ENCODE peak calls at places on chromosomes 1 and 21, in four cellular contexts. One of them, this sample, is unnamed.
A peak's percentile ranks its signal among the peaks of the same experiment; 100 is the strongest.

GRCh38 chr1:46533179-46533864 is 18.1 kb downstream of the KNCN start:
- DNase-seq in IMR-90: peak; percentile 26
- DNase-seq in GF-D8: no peak
- DNase-seq in stimulated activated CD4-positive, alpha-beta T cell treated with anti-CD3 and anti-CD28 coated beads, Interleukin-15, amount 100 ng/mL, for 1 hour: peak; percentile 20
- DNase-seq in this sample: peak; percentile 55

GRCh38 chr1:10866314-10867091 is 70.1 kb upstream of the CASZ1 start:
- DNase-seq in stimulated activated CD4-positive, alpha-beta T cell treated with anti-CD3 and anti-CD28 coated beads, Interleukin-15, amount 100 ng/mL, for 1 hour: peak; percentile 8
- DNase-seq in IMR-90: peak; percentile 48
- DNase-seq in GF-D8: no peak
- DNase-seq in this sample: no peak

GRCh38 chr1:9473032-9473792 is 66.1 kb upstream of the SLC25A33 start:
- DNase-seq in stimulated activated CD4-positive, alpha-beta T cell treated with anti-CD3 and anti-CD28 coated beads, Interleukin-15, amount 100 ng/mL, for 1 hour: no peak
- DNase-seq in IMR-90: peak; percentile 95
- DNase-seq in GF-D8: no peak
- DNase-seq in this sample: no peak

GRCh38 chr1:19606817-19607706 is 37.0 kb upstream of the NBL1 start:
- DNase-seq in stimulated activated CD4-positive, alpha-beta T cell treated with anti-CD3 and anti-CD28 coated beads, Interleukin-15, amount 100 ng/mL, for 1 hour: no peak
- DNase-seq in GF-D8: no peak
- DNase-seq in IMR-90: peak; percentile 8
- DNase-seq in this sample: no peak

GRCh38 chr21:25176637-25177412 is 430.5 kb downstream of the MRPL39 start:
- DNase-seq in IMR-90: peak; percentile 5
- DNase-seq in stimulated activated CD4-positive, alpha-beta T cell treated with anti-CD3 and anti-CD28 coated beads, Interleukin-15, amount 100 ng/mL, for 1 hour: no peak
- DNase-seq in GF-D8: no peak
- DNase-seq in this sample: no peak

GRCh38 chr1:181043025-181043880 is 9.5 kb downstream of the MR1 start:
- DNase-seq in stimulated activated CD4-positive, alpha-beta T cell treated with anti-CD3 and anti-CD28 coated beads, Interleukin-15, amount 100 ng/mL, for 1 hour: no peak
- DNase-seq in IMR-90: peak; percentile 43
- DNase-seq in GF-D8: peak; percentile 89
- DNase-seq in this sample: peak; percentile 57

GRCh38 chr1:227632325-227632724 is 69.0 kb downstream of the ZNF678 start:
- DNase-seq in GF-D8: no peak
- DNase-seq in stimulated activated CD4-positive, alpha-beta T cell treated with anti-CD3 and anti-CD28 coated beads, Interleukin-15, amount 100 ng/mL, for 1 hour: no peak
- DNase-seq in IMR-90: no peak
- DNase-seq in this sample: no peak

GRCh38 chr21:34983680-34984086 is 65.4 kb downstream of the RUNX1 start:
- DNase-seq in IMR-90: peak; percentile 63
- DNase-seq in GF-D8: peak; percentile 49
- DNase-seq in stimulated activated CD4-positive, alpha-beta T cell treated with anti-CD3 and anti-CD28 coated beads, Interleukin-15, amount 100 ng/mL, for 1 hour: peak; percentile 36
- DNase-seq in this sample: peak; percentile 22

GRCh38 chr1:31944205-31945089 is 6.3 kb upstream of the PTP4A2 start:
- DNase-seq in stimulated activated CD4-positive, alpha-beta T cell treated with anti-CD3 and anti-CD28 coated beads, Interleukin-15, amount 100 ng/mL, for 1 hour: peak; percentile 63
- DNase-seq in IMR-90: peak; percentile 87
- DNase-seq in GF-D8: peak; percentile 95
- DNase-seq in this sample: no peak

GRCh38 chr1:114715952-114716303 is 643 bp downstream of the NRAS start:
- DNase-seq in stimulated activated CD4-positive, alpha-beta T cell treated with anti-CD3 and anti-CD28 coated beads, Interleukin-15, amount 100 ng/mL, for 1 hour: no peak
- DNase-seq in IMR-90: no peak
- DNase-seq in GF-D8: no peak
- DNase-seq in this sample: no peak

GRCh38 chr1:55384589-55385136 is 169.5 kb upstream of the USP24 start:
- DNase-seq in IMR-90: no peak
- DNase-seq in GF-D8: no peak
- DNase-seq in stimulated activated CD4-positive, alpha-beta T cell treated with anti-CD3 and anti-CD28 coated beads, Interleukin-15, amount 100 ng/mL, for 1 hour: no peak
- DNase-seq in this sample: no peak

GRCh38 chr1:210822897-210823296 is 311.1 kb downstream of the KCNH1 start:
- DNase-seq in IMR-90: no peak
- DNase-seq in stimulated activated CD4-positive, alpha-beta T cell treated with anti-CD3 and anti-CD28 coated beads, Interleukin-15, amount 100 ng/mL, for 1 hour: no peak
- DNase-seq in GF-D8: no peak
- DNase-seq in this sample: no peak

GRCh38 chr1:10668241-10668761 is 128.1 kb downstream of the CASZ1 start:
- DNase-seq in stimulated activated CD4-positive, alpha-beta T cell treated with anti-CD3 and anti-CD28 coated beads, Interleukin-15, amount 100 ng/mL, for 1 hour: no peak
- DNase-seq in IMR-90: no peak
- DNase-seq in GF-D8: no peak
- DNase-seq in this sample: no peak

GRCh38 chr1:23370744-23371710 is 1.4 kb upstream of the ZNF436 start:
- DNase-seq in GF-D8: no peak
- DNase-seq in stimulated activated CD4-positive, alpha-beta T cell treated with anti-CD3 and anti-CD28 coated beads, Interleukin-15, amount 100 ng/mL, for 1 hour: no peak
- DNase-seq in IMR-90: no peak
- DNase-seq in this sample: no peak

GRCh38 chr21:17613242-17613676 is 558 bp upstream of the BTG3 start:
- DNase-seq in stimulated activated CD4-positive, alpha-beta T cell treated with anti-CD3 and anti-CD28 coated beads, Interleukin-15, amount 100 ng/mL, for 1 hour: no peak
- DNase-seq in IMR-90: no peak
- DNase-seq in GF-D8: no peak
- DNase-seq in this sample: peak; percentile 28

This sample was measured in RPMI8226.